ENCODE peak calls at places on chromosomes 4 and X, in five cellular contexts. W is astrocyte of the cerebellum, P is A549, L is WTC11, G is fibroblast of pulmonary artery. E is an unnamed sample.

GRCh38 chr4:8191136-8191747 is 7.8 kb upstream of the SH3TC1 start:
- DNase-seq in W (no peak), P (no peak), L (no peak), G (peak; percentile 90), E (peak; percentile 81)

GRCh38 chr4:3522651-3523050 is 9.6 kb downstream of the LRPAP1 start:
- DNase-seq in W (no peak), P (no peak), L (peak; percentile 7), G (no peak), E (no peak)

GRCh38 chr4:112234952-112235609 is 3.5 kb downstream of the AP1AR start:
- DNase-seq in W (peak; percentile 81), P (peak; percentile 46), L (peak; percentile 35), G (peak; percentile 90), E (peak; percentile 90)

GRCh38 chr4:12122316-12122715 is 693.6 kb upstream of the HS3ST1 start:
- DNase-seq in W (no peak), P (no peak), L (no peak), G (no peak), E (no peak)

GRCh38 chr4:84341559-84341958 is 157.5 kb downstream of the NKX6-1 start:
- DNase-seq in W (no peak), P (no peak), L (no peak), G (no peak), E (no peak)

GRCh38 chrX:38095971-38096529 is 89.7 kb downstream of the SYTL5 start:
- DNase-seq in W (no peak), P (peak; percentile 1), L (no peak), G (peak; percentile 31), E (peak; percentile 68)

GRCh38 chrX:129523076-129524055 is at the start of gene SMARCA1:
- DNase-seq in W (no peak), P (peak; percentile 67), L (peak; percentile 39), G (peak; percentile 69), E (peak; percentile 5)

GRCh38 chr4:766152-766515 is 59.8 kb downstream of the CPLX1 start:
- DNase-seq in W (no peak), P (no peak), L (no peak), G (no peak), E (peak; percentile 88)

GRCh38 chr4:110840221-110840654 is 217.4 kb upstream of the PITX2 start:
- DNase-seq in W (no peak), P (no peak), L (no peak), G (peak; percentile 18), E (no peak)

GRCh38 chr4:175961604-175962003 is 104.0 kb upstream of the WDR17 start:
- DNase-seq in W (no peak), P (no peak), L (no peak), G (no peak), E (no peak)

GRCh38 chr4:89024051-89024675 is 32.8 kb downstream of the FAM13A start:
- DNase-seq in W (peak; percentile 67), P (peak; percentile 30), L (no peak), G (peak; percentile 89), E (peak; percentile 78)

GRCh38 chr4:6561706-6562371 is 13.2 kb upstream of the MAN2B2 start:
- DNase-seq in W (no peak), P (no peak), L (no peak), G (no peak), E (no peak)

GRCh38 chr4:174627473-174627872 is 105.2 kb upstream of the HPGD start:
- DNase-seq in W (no peak), P (no peak), L (no peak), G (no peak), E (peak; percentile 59)

GRCh38 chrX:134338527-134338926 is 101.5 kb downstream of the CCDC160 start:
- DNase-seq in W (no peak), P (no peak), L (no peak), G (no peak), E (no peak)

GRCh38 chr4:143625632-143626031 is 74.8 kb downstream of the FREM3 start:
- DNase-seq in W (no peak), P (no peak), L (no peak), G (no peak), E (no peak)
- TF ChIP-seq CTCF in W (no peak), P (no peak), L (no peak), G (no peak), E (no peak)

GRCh38 chrX:63932907-63933306 is 147.9 kb upstream of the ARHGEF9 start:
- DNase-seq in W (no peak), P (no peak), L (no peak), G (no peak), E (no peak)

GRCh38 chrX:63929608-63930007 is 144.6 kb upstream of the ARHGEF9 start:
- DNase-seq in W (no peak), P (no peak), L (no peak), G (no peak), E (no peak)

GRCh38 chrX:63934160-63934559 is 149.1 kb upstream of the ARHGEF9 start:
- DNase-seq in W (no peak), P (no peak), L (no peak), G (no peak), E (no peak)

GRCh38 chrX:63932006-63932405 is 147.0 kb upstream of the ARHGEF9 start:
- DNase-seq in W (no peak), P (no peak), L (no peak), G (no peak), E (no peak)

DNA sequence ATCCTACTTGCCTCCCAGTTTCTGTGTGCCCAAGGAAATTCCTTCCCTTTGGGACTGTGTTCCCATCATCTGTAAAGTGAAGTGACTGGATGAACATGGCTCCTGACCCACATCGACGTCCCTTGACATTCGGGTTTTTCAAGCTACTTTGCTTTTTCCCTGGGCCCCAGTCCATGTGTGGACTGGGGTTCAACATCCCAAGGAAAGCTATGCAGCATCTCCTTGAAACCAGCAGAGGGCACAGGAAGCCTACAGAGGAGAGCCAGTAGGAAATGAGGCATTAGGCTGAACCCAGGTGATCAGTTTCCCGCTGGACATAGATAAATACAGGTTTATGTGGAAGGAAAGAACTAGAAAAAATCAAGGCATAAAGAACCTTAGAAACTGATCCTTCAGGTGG is 145.1 kb upstream of the ARHGEF9 start:
- DNase-seq in W (no peak), P (no peak), L (peak; percentile 13), G (no peak), E (peak; percentile 16)
- TF ChIP-seq CTCF in W (peak; percentile 10), P (peak; percentile 22), L (peak; percentile 23), G (no peak), E (peak; percentile 27)

GRCh38 chr4:37244583-37245390 is at the start of gene NWD2:
- DNase-seq in W (no peak), P (no peak), L (peak; percentile 49), G (peak; percentile 10), E (peak; percentile 30)

GRCh38 chr4:37245391-37245954 is 930 bp downstream of the NWD2 start:
- DNase-seq in W (no peak), P (no peak), L (peak; percentile 14), G (no peak), E (no peak)

GRCh38 chr4:37241646-37242045 is 2.9 kb upstream of the NWD2 start:
- DNase-seq in W (no peak), P (no peak), L (no peak), G (no peak), E (no peak)

GRCh38 chr4:37243061-37243460 is 1.5 kb upstream of the NWD2 start:
- DNase-seq in W (no peak), P (no peak), L (peak; percentile 56), G (no peak), E (no peak)

GRCh38 chr4:37243722-37244582 is 591 bp upstream of the NWD2 start:
- DNase-seq in W (no peak), P (no peak), L (peak; percentile 84), G (no peak), E (no peak)
- TF ChIP-seq CTCF in W (no peak), P (no peak), L (peak; percentile 77), G (no peak), E (no peak)

DNA sequence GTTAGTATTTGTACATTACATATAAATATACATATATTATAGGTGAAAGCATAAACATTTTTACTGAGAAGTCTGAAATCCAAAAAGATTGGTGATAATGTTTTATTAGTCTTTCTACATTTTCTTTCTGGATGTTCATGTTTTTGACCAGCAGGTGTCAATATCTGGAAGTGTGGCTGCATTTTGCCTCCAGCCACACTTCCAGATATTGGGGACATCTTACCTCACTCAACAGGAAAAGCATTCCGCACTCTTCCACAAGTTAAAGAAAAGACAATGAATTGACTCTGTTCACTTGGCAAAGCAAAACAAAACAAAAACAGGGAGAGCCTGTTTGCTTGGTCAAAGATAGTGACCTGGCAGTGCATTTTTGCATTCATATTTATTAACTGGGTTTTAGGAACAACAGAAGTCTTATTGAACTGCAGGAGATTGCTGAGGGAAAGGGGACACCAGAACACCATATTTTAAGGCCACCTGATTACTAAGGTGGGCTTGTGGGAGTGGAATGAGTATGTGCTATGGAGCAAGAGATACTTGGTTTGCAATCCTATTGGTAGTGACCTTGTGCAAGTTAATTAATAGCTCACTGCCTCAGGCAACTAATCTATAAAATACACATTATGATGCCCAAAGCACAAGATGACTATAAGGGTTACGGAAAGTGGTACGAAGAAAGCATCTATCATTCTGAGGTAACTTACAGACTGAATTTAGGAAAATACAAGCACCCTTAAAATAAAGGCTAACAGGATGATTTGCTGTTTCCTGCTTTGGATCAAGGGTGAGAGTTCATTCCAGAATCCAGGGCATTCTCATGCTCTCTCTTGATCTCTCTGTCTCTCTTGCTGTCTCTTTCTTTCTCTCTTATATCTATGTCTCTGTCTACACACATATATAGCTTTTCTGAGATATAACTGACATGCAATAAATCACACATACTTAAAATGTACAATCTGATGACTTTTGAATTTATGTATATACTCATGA is 389.9 kb upstream of the EMCN start:
- DNase-seq in W (no peak), P (no peak), L (no peak), G (peak; percentile 35), E (peak; percentile 50)
- TF ChIP-seq CTCF in W (peak; percentile 37), P (peak; percentile 36), L (no peak), G (peak; percentile 44), E (peak; percentile 42)

GRCh38 chr4:105710678-105711077 is 2.1 kb downstream of the GSTCD start:
- DNase-seq in W (no peak), P (no peak), L (no peak), G (no peak), E (peak; percentile 13)

GRCh38 chr4:105715692-105716278 is 7.2 kb downstream of the GSTCD start:
- DNase-seq in W (peak; percentile 13), P (peak; percentile 18), L (no peak), G (peak; percentile 69), E (peak; percentile 46)

GRCh38 chr4:105714932-105715331 is 6.3 kb downstream of the GSTCD start:
- DNase-seq in W (no peak), P (no peak), L (no peak), G (no peak), E (no peak)

GRCh38 chr4:105712766-105713165 is 4.2 kb downstream of the GSTCD start:
- DNase-seq in W (no peak), P (no peak), L (no peak), G (no peak), E (peak; percentile 48)

DNA sequence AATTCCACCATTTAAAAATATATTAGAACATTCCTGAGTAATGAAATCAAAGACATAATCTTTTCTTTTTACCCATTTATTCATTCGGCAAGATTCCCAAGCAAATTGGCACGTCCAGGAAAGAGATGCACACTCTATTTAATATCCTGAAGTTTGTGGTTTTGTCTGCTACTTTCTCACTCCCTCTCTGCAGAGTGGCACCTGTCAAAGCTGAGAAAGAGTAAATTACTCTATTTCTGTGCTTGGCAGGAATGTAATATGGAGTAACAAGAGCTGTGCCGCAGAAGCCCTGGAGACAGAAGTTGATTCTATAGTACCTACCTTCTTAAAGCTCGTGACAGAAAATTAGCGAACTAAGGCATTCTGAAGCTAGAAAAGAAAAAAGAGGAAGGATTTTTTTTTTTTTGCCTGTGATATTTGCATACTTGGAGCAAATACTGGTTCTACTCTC is 5.5 kb downstream of the GSTCD start:
- DNase-seq in W (no peak), P (no peak), L (no peak), G (no peak), E (peak; percentile 9)
- TF ChIP-seq CTCF in W (no peak), P (no peak), L (no peak), G (no peak), E (no peak)

E was measured in epithelial cell of esophagus.